ENCODE peak calls at places on chromosomes 12 and 14, in four cellular contexts. O is ovary, T is NB4, A is upper lobe of left lung. G is an unnamed sample.
A peak's percentile ranks its signal among the peaks of the same experiment; 100 is the strongest.

GRCh38 chr12:7501031-7501585 is 2.5 kb downstream of the CD163 start:
- DNase-seq in T (no peak), O (no peak), A (no peak), G (no peak)

GRCh38 chr14:101505216-101505970 is 55.9 kb upstream of the DIO3 start:
- DNase-seq in T (no peak), O (peak; percentile 7), A (no peak), G (no peak)

GRCh38 chr14:100747021-100747586 is 20.4 kb downstream of the DLK1 start:
- DNase-seq in T (no peak), A (no peak), O (no peak), G (no peak)

GRCh38 chr14:101882141-101882935 is 82.0 kb upstream of the DYNC1H1 start:
- DNase-seq in A (peak; percentile 50), T (no peak), O (no peak), G (no peak)

GRCh38 chr12:15701721-15702156 is 87.4 kb downstream of the EPS8 start:
- DNase-seq in T (peak; percentile 22), O (no peak), A (no peak), G (no peak)

GRCh38 chr12:67069451-67070306 is 199.5 kb upstream of the CAND1 start:
- DNase-seq in A (peak; percentile 90), O (peak; percentile 26), T (peak; percentile 27), G (peak; percentile 23)

GRCh38 chr12:132562489-132563045 is 47.8 kb downstream of the LRCOL1 start:
- DNase-seq in O (no peak), T (no peak), A (peak; percentile 85), G (no peak)

GRCh38 chr12:48442191-48442828 is 30.0 kb upstream of the ANP32D start:
- DNase-seq in O (no peak), T (peak; percentile 8), A (no peak), G (no peak)

GRCh38 chr12:14256139-14256538 is 109.3 kb upstream of the ATF7IP start:
- DNase-seq in O (no peak), T (peak; percentile 36), A (no peak), G (no peak)

GRCh38 chr12:62866451-62867082 is 68.4 kb downstream of the PPM1H start:
- DNase-seq in O (no peak), A (no peak), T (no peak), G (no peak)

GRCh38 chr12:114974333-114974732 is 290.4 kb upstream of the TBX3 start:
- DNase-seq in T (no peak), A (no peak), O (no peak), G (no peak)

GRCh38 chr12:9975614-9976013 is 4.4 kb downstream of the CLEC12A start:
- DNase-seq in O (no peak), A (no peak), T (no peak), G (no peak)

GRCh38 chr12:10384191-10384590 is 5.7 kb downstream of the KLRK1 start:
- DNase-seq in A (no peak), T (no peak), O (no peak), G (no peak)

GRCh38 chr14:77087631-77088030 is 10.4 kb upstream of the CIPC start:
- DNase-seq in A (no peak), T (no peak), O (no peak), G (no peak)

GRCh38 chr12:25262696-25263095 is 12.0 kb upstream of the KRAS start:
- DNase-seq in O (no peak), A (no peak), T (no peak), G (no peak)

GRCh38 chr14:101008196-101008595 is 104.7 kb upstream of the RTL1 start:
- DNase-seq in T (no peak), A (peak; percentile 55), O (peak; percentile 4), G (no peak)

GRCh38 chr12:88951177-88951576 is 370.9 kb upstream of the KITLG start:
- DNase-seq in T (no peak), O (no peak), A (no peak), G (no peak)

GRCh38 chr14:76977793-76978730 is 50.4 kb downstream of the IRF2BPL start:
- DNase-seq in T (peak; percentile 94), O (peak; percentile 41), A (no peak), G (peak; percentile 74)

GRCh38 chr12:52032431-52032796 is 18.8 kb upstream of the NR4A1 start:
- DNase-seq in O (peak; percentile 88), A (no peak), T (no peak), G (no peak)

GRCh38 chr14:88194531-88194930 is 128.5 kb downstream of the KCNK10 start:
- DNase-seq in T (no peak), O (no peak), A (no peak), G (no peak)

GRCh38 chr12:2775431-2775830 is 19.3 kb upstream of the FKBP4 start:
- DNase-seq in T (no peak), A (no peak), O (no peak), G (no peak)

GRCh38 chr14:35865611-35866010 is 39.5 kb downstream of the BRMS1L start:
- DNase-seq in O (no peak), A (no peak), T (no peak), G (no peak)

GRCh38 chr12:75877588-75878381 is 153.8 kb downstream of the PHLDA1 start:
- DNase-seq in O (peak; percentile 14), A (no peak), T (no peak), G (no peak)

GRCh38 chr12:88993655-88994054 is 358.6 kb downstream of the DUSP6 start:
- DNase-seq in O (no peak), T (peak; percentile 70), A (no peak), G (no peak)

DNA sequence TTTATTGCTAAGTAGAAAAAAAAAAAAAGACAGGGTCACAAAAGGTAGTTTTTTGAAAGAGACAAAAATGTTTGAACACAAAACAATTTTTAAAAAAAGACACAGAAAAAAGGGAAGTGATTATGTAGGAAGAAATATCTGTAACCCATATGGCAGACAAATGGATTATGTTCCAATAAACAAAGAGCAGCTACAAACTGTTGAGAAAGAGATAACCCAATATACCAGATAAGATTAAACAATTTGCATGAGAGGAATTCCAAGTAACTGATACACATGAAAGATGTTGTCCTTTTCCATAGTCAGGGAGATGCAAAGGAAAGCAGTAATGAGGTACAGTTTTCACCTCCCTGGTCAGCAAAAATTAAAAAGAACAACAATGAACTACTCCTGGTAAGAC is 44.9 kb downstream of the PTPRR start:
- DNase-seq in T (no peak), A (no peak), O (no peak), G (no peak)
- TF ChIP-seq POLR2A in T (no peak), A (no peak), O (no peak), G (no peak)

DNA sequence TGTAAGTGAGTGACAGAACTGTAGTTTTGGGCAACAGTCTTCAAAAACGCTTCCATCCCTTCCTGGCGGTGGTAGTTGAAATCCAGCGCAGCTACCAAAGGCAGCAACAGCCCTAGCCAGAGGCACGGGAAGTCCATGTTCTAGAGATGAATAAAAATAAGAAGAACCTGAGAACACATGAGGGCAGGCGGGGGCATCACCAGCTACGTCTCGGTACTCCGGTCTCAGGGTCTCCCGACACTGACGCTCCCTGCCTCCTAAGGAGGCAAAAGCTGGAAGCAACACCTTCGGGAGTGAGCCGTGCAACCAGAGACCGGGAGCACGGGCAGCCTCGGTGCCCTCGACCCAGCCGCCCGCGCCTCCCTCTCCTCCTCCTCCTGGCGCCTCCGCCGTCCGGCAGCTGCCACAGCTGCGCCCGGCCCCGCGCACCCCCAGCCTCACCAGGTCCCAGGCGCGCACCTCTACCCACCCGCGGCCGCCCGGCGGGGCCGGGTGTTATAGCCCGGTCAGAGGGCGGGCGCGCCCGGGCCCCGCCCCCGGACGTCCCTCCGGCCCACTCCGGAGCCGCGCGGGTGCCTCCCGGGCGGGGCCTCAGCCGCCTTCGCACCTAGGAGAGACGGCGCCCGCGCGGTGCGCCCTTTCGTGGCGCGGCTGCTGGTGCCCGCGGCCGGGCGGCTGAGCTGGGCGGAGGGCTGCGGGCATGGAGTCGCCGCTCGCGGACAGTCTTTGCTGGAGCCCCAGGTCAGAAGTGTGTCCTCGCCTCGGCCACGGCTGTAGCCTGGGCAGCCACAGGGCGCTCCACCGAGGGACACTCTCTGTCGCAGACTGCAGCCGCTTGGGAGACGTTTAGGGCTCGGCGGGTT is at the start of gene CPM:
- DNase-seq in T (peak; percentile 66), O (peak; percentile 75), A (peak; percentile 96), G (peak; percentile 81)
- TF ChIP-seq POLR2A in T (no peak), O (peak; percentile 81), A (peak; percentile 90), G (no peak)

GRCh38 chr12:57896139-57896436 is 45.3 kb upstream of the ATP23 start:
- DNase-seq in A (no peak), T (no peak), O (peak; percentile 65), G (no peak)

GRCh38 chr12:57896437-57897201 is 44.7 kb upstream of the ATP23 start:
- DNase-seq in A (peak; percentile 90), T (no peak), O (peak; percentile 88), G (no peak)

GRCh38 chr12:57898308-57898970 is 42.9 kb upstream of the ATP23 start:
- DNase-seq in O (no peak), T (no peak), A (no peak), G (no peak)

GRCh38 chr12:57897296-57897974 is 43.9 kb upstream of the ATP23 start:
- DNase-seq in T (no peak), O (no peak), A (no peak), G (no peak)

GRCh38 chr12:57899010-57899662 is 42.2 kb upstream of the ATP23 start:
- DNase-seq in A (no peak), T (no peak), O (peak; percentile 58), G (peak; percentile 64)
- TF ChIP-seq POLR2A in A (no peak), T (no peak), O (no peak), G (no peak)

DNA sequence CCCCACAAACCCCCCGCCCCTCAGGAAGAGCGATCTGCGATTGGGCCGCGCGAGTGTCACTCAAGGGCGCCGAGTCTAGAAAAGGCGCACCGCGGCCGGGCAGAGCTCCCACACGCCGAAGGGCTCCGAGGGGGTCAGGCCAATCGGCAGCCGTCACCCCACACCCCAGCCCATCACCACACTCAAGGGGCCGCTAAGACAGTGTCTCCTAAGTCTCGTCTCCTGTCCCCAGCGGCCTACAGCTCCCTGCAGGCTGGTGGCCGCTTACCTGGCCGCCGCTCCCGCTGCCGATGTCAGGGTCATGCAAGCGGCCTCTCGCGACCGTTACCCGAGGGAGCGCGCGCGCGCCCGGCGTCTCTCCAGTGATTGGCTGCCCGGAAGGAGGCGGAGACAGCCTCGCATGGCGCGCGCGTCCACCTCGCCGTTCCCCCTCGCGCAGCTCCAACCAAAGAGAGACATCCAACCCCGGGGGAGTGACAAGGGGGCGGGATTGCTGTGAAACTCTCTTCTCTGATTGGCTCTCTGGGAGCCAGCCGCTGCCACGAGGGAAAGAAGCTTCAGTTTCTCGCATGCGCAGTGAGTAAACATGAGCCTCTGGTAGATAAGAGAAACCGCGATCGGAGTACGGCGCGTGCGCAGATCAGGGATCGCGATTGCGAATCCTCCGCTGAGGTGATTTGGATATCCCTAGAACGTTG is at the start of the genes MPHOSPH9 and MTRFR:
- DNase-seq in T (peak; percentile 100), A (peak; percentile 99), O (peak; percentile 99), G (peak; percentile 86)
- TF ChIP-seq POLR2A in T (peak; percentile 94), A (peak; percentile 96), O (peak; percentile 99), G (peak; percentile 99)

GRCh38 chr12:69154585-69155363 is 84.6 kb upstream of the CPSF6 start:
- DNase-seq in A (no peak), O (peak; percentile 46), T (peak; percentile 83), G (peak; percentile 34)

GRCh38 chr12:69151254-69151751 is 88.1 kb upstream of the CPSF6 start:
- DNase-seq in A (no peak), T (no peak), O (no peak), G (no peak)

GRCh38 chr12:69161835-69162234 is 77.5 kb upstream of the CPSF6 start:
- DNase-seq in T (no peak), O (no peak), A (no peak), G (peak; percentile 39)

GRCh38 chr12:69157023-69157655 is 82.2 kb upstream of the CPSF6 start:
- DNase-seq in A (peak; percentile 91), T (peak; percentile 92), O (peak; percentile 90), G (peak; percentile 60)
- TF ChIP-seq POLR2A in A (no peak), T (no peak), O (no peak), G (no peak)

G was measured in GM12891.